ENCODE peak calls at places on chromosomes 6 and 20, in ten cellular contexts. D is tibial nerve; Q is lung; X is CD8-positive, alpha-beta T cell; G is CD8-positive, alpha-beta memory T cell; Z is GM23338; A is PC-9; H is HAP-1; K is neural progenitor cell; M is H1. E is an unnamed sample.
A peak's percentile ranks its signal among the peaks of the same experiment; 100 is the strongest.

GRCh38 chr6:41462980-41463930 is 82.9 kb upstream of the FOXP4 start:
- DNase-seq in D (peak; percentile 60), Q (peak; percentile 74), X (no peak), G (no peak), Z (peak; percentile 59), A (peak; percentile 60), H (peak; percentile 16), K (no peak), M (no peak), E (peak; percentile 92)

GRCh38 chr6:121885399-121886152 is 450.1 kb downstream of the GJA1 start:
- DNase-seq in D (no peak), Q (no peak), X (no peak), G (no peak), Z (no peak), A (no peak), H (peak; percentile 57), K (no peak), M (no peak), E (no peak)

GRCh38 chr20:35008411-35009342 is 53.0 kb downstream of the MYH7B start:
- DNase-seq in D (peak; percentile 14), Q (no peak), X (no peak), G (no peak), Z (no peak), A (no peak), H (no peak), K (no peak), M (no peak), E (no peak)

GRCh38 chr20:36717657-36718056 is 28.2 kb downstream of the NDRG3 start:
- DNase-seq in D (no peak), Q (no peak), X (no peak), G (peak; percentile 50), Z (peak; percentile 76), A (no peak), H (no peak), K (peak; percentile 50), M (no peak), E (no peak)

GRCh38 chr20:11274137-11274536 is 600.3 kb upstream of the JAG1 start:
- DNase-seq in D (no peak), Q (no peak), X (no peak), G (no peak), Z (peak; percentile 74), A (peak; percentile 30), H (peak; percentile 79), K (peak; percentile 84), M (no peak), E (peak; percentile 26)

GRCh38 chr6:113879186-113880096 is 22.3 kb downstream of the MARCKS start:
- DNase-seq in D (peak; percentile 17), Q (no peak), X (no peak), G (no peak), Z (peak; percentile 80), A (peak; percentile 54), H (peak; percentile 84), K (peak; percentile 68), M (no peak), E (peak; percentile 67)

GRCh38 chr6:143183735-143184134 is 123.0 kb downstream of the AIG1 start:
- DNase-seq in D (no peak), Q (no peak), X (no peak), G (no peak), Z (no peak), A (no peak), H (no peak), K (no peak), M (no peak), E (no peak)

GRCh38 chr6:158374020-158374419 is 61.8 kb downstream of the TULP4 start:
- DNase-seq in D (no peak), Q (no peak), X (no peak), G (no peak), Z (no peak), A (no peak), H (no peak), K (no peak), M (no peak), E (no peak)

GRCh38 chr6:57262901-57263694 is 41.0 kb upstream of the RAB23 start:
- DNase-seq in D (no peak), Q (no peak), X (no peak), G (no peak), Z (no peak), A (no peak), H (no peak), K (no peak), M (no peak), E (no peak)

GRCh38 chr6:149934249-149935156 is 7.3 kb upstream of the ULBP2 start:
- DNase-seq in D (peak; percentile 54), Q (peak; percentile 67), X (peak; percentile 78), G (peak; percentile 79), Z (peak; percentile 81), A (peak; percentile 29), H (peak; percentile 52), K (peak; percentile 68), M (peak; percentile 77), E (peak; percentile 63)

GRCh38 chr20:34710861-34711574 is 6.9 kb downstream of the TP53INP2 start:
- DNase-seq in D (no peak), Q (no peak), X (no peak), G (no peak), Z (no peak), A (no peak), H (no peak), K (no peak), M (no peak), E (no peak)

GRCh38 chr6:2771021-2771558 is 5.9 kb downstream of the WRNIP1 start:
- DNase-seq in D (no peak), Q (no peak), X (no peak), G (no peak), Z (no peak), A (no peak), H (peak; percentile 72), K (no peak), M (no peak), E (no peak)

GRCh38 chr6:2768696-2769095 is 3.5 kb downstream of the WRNIP1 start:
- DNase-seq in D (no peak), Q (no peak), X (no peak), G (no peak), Z (no peak), A (no peak), H (no peak), K (no peak), M (no peak), E (no peak)

GRCh38 chr6:2772840-2773239 is 7.6 kb downstream of the WRNIP1 start:
- DNase-seq in D (no peak), Q (no peak), X (no peak), G (no peak), Z (no peak), A (no peak), H (no peak), K (no peak), M (no peak), E (peak; percentile 30)

GRCh38 chr6:2768125-2768524 is 2.9 kb downstream of the WRNIP1 start:
- DNase-seq in D (no peak), Q (no peak), X (no peak), G (no peak), Z (no peak), A (no peak), H (no peak), K (no peak), M (no peak), E (no peak)

DNA sequence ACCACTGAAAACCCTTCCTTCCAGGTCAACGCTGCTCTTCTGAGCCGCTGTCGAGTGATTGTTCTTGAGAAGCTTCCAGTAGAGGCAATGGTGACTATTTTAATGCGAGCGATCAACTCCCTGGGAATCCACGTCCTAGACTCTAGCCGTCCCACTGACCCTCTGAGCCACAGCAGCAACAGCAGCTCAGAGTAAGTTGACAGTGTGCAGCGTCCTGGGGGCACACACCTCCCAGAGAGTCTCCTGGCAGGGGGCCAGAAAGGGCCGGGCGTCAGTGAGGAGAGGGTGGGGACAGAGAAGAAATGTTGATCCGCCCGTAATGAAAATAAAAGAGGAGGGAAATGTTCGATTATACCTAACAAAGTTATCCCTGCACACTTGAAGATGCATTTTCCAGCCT is 5.0 kb downstream of the WRNIP1 start:
- DNase-seq in D (no peak), Q (no peak), X (no peak), G (no peak), Z (peak; percentile 28), A (no peak), H (peak; percentile 80), K (no peak), M (no peak), E (no peak)
- H3K4me1 ChIP-seq in D (peaks cover 31% of the 10 kb centered on the region), Q (peaks cover 12% of the 10 kb centered on the region), X (peaks cover 54% of the 10 kb centered on the region), G (peaks cover 27% of the 10 kb centered on the region), Z (peaks cover 35% of the 10 kb centered on the region), A (peaks cover 13% of the 10 kb centered on the region), H (peaks cover 37% of the 10 kb centered on the region), K (peaks cover 41% of the 10 kb centered on the region), M (peaks cover 11% of the 10 kb centered on the region), E (peaks cover 30% of the 10 kb centered on the region)

DNA sequence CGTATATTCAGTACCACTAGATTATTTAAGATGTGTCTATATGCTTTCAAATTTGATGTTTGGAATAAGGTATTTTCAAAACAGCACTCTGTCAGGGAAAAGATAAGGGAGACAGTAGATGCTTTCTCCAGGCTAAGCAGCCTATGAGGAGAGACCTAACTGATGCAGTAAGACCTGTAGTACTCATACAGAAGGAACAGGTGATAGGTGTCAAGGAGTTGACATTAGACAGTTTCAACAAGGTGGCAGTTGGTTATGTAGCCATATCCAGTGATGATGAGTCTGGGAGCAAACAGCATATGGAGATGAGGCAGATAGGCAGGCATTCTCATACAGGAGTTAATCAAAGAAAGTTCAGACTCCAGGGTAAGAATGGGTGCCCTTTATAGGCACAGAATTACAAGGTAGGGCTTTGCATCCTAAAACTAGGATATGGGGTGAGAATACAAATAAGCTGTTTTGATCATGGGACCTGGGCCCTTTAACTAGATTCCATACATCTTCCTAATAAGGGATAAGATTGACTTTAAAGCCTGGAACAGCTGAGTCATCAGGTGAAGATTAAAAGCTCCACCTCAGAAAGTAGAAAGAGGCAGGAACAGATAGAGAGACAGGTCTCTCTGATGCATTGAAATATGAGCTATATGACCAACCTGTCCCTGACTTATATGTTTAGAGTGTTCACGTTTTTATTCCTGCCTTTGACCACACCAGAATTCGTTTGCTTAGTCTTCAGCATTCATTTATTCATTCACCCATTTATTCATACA is 7.9 kb downstream of the RSPH4A start:
- DNase-seq in D (no peak), Q (no peak), X (no peak), G (no peak), Z (no peak), A (no peak), H (no peak), K (no peak), M (no peak), E (no peak)
- H3K4me3 ChIP-seq in D (no peak overlapping the region), Q (no peak overlapping the region), X (no peak overlapping the region), G (no peak overlapping the region), Z (no peak overlapping the region), A (no peak overlapping the region), H (no peak overlapping the region), K (no peak overlapping the region), M (no peak overlapping the region), E (no peak overlapping the region)

DNA sequence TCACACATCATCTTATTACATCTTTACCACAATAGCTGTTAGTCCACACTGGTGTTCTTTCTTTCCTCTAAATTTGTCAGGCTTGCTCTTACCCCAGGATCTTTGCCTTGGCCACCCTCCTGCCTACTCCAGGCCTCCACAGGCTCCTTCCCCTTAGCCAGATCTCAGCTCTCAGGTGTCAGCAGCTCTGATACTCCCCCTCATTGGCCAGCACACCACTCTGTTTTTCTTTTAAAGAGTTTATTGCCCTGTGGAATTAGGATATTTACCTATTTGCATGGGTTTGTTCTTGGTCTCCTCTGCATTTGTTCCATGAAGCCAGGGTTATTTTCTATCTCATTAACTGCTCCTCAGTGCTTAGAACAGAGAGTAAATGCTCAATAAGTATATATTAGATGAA is 36.7 kb downstream of the GCNT2 start:
- DNase-seq in D (no peak), Q (no peak), X (no peak), G (no peak), Z (no peak), A (no peak), H (no peak), K (no peak), M (no peak), E (no peak)
- H3K4me1 ChIP-seq in D (no peaks in the 10 kb centered on the region), Q (peaks cover 15% of the 10 kb centered on the region), X (no peaks in the 10 kb centered on the region), G (no peaks in the 10 kb centered on the region), Z (peaks cover 44% of the 10 kb centered on the region), A (no peaks in the 10 kb centered on the region), H (peaks cover 16% of the 10 kb centered on the region), K (peaks cover 58% of the 10 kb centered on the region), M (peaks cover 17% of the 10 kb centered on the region), E (peaks cover 40% of the 10 kb centered on the region)

GRCh38 chr20:62623488-62624324 is 18.6 kb upstream of the SLCO4A1 start:
- DNase-seq in D (peak; percentile 97), Q (peak; percentile 94), X (peak; percentile 86), G (peak; percentile 85), Z (peak; percentile 91), A (peak; percentile 99), H (peak; percentile 80), K (peak; percentile 89), M (peak; percentile 85), E (peak; percentile 99)
- H3K4me3 ChIP-seq in D (no peak overlapping the region), Q (no peak overlapping the region), X (peak overlapping the region; percentile 24), G (peak overlapping the region; percentile 71), Z (peak overlapping the region; percentile 21), A (peak overlapping the region; percentile 80), H (peak overlapping the region; percentile 3), K (no peak overlapping the region), M (peak overlapping the region; percentile 19), E (no peak overlapping the region)

E was measured in thyroid gland.